ENCODE peak calls at places on chromosomes 5 and 9, in seven cellular contexts. B is HCT116, U is K562, I is transverse colon, X is H1, T is stomach, R is spleen. O is an unnamed sample.
A peak's percentile ranks its signal among the peaks of the same experiment; 100 is the strongest.

GRCh38 chr5:91469517-91470165 is 86.5 kb upstream of the ARRDC3 start:
- DNase-seq in U (peak; percentile 12), T (no peak), I (no peak), R (no peak), B (no peak), X (no peak), O (no peak)

GRCh38 chr9:110536802-110537201 is 42.7 kb downstream of the SVEP1 start:
- DNase-seq in U (no peak), X (no peak), R (no peak), T (no peak), I (no peak), B (no peak), O (no peak)

GRCh38 chr5:159133041-159133741 is 33.5 kb upstream of the EBF1 start:
- DNase-seq in I (no peak), U (peak; percentile 53), B (peak; percentile 44), R (no peak), X (no peak), T (no peak), O (no peak)

GRCh38 chr9:124257070-124257864 is 482 bp upstream of the NEK6 start:
- DNase-seq in R (peak; percentile 80), U (no peak), X (no peak), B (no peak), T (no peak), I (peak; percentile 10), O (no peak)

GRCh38 chr5:93920956-93921355 is 179.6 kb upstream of the POU5F2 start:
- DNase-seq in B (no peak), I (no peak), T (no peak), U (no peak), X (no peak), R (no peak), O (no peak)

GRCh38 chr9:72807765-72808445 is 144.9 kb downstream of the ALDH1A1 start:
- DNase-seq in U (peak; percentile 17), B (peak; percentile 32), R (no peak), I (no peak), T (no peak), X (no peak), O (no peak)

GRCh38 chr9:23375511-23375910 is 450.5 kb downstream of the ELAVL2 start:
- DNase-seq in X (no peak), I (no peak), B (no peak), T (no peak), U (no peak), R (no peak), O (no peak)

GRCh38 chr9:8560560-8561525 is 761.3 kb upstream of the DMAC1 start:
- DNase-seq in U (no peak), X (no peak), I (no peak), T (no peak), B (no peak), R (no peak), O (no peak)

GRCh38 chr9:70485273-70485858 is 70.9 kb upstream of the KLF9 start:
- DNase-seq in I (no peak), B (no peak), T (no peak), R (no peak), X (no peak), U (peak; percentile 93), O (no peak)

GRCh38 chr9:129864991-129865647 is 29.9 kb downstream of the USP20 start:
- DNase-seq in X (no peak), I (no peak), T (no peak), B (no peak), U (no peak), R (no peak), O (no peak)

GRCh38 chr5:10507575-10508024 is 56.3 kb upstream of the ANKRD33B start:
- DNase-seq in T (no peak), I (no peak), U (peak; percentile 75), X (no peak), R (no peak), B (no peak), O (no peak)

GRCh38 chr5:88761269-88761880 is 121.6 kb downstream of the MEF2C start:
- DNase-seq in I (no peak), B (no peak), X (no peak), R (no peak), T (no peak), U (no peak), O (no peak)

GRCh38 chr5:136020383-136021015 is 8.3 kb upstream of the TGFBI start:
- DNase-seq in U (peak; percentile 26), R (no peak), T (no peak), B (peak; percentile 54), I (peak; percentile 14), X (no peak), O (no peak)

GRCh38 chr5:11903614-11904269 is 504 bp downstream of the CTNND2 start:
- DNase-seq in U (no peak), B (no peak), I (no peak), T (no peak), X (no peak), R (peak; percentile 82), O (no peak)

GRCh38 chr5:136082390-136083193 is 50.1 kb upstream of the SMAD5 start:
- DNase-seq in R (no peak), B (peak; percentile 57), T (peak; percentile 68), I (peak; percentile 63), X (no peak), U (peak; percentile 74), O (peak; percentile 25)

GRCh38 chr9:35682083-35682482 is 7.6 kb downstream of the TPM2 start:
- DNase-seq in X (no peak), B (no peak), T (no peak), U (no peak), I (no peak), R (peak; percentile 45), O (no peak)

GRCh38 chr9:108168451-108168850 is 678.9 kb upstream of the KLF4 start:
- DNase-seq in X (no peak), B (no peak), R (no peak), T (no peak), I (no peak), U (no peak), O (no peak)

GRCh38 chr9:35342221-35342620 is 147.7 kb upstream of the RUSC2 start:
- DNase-seq in R (no peak), B (no peak), X (no peak), I (no peak), U (no peak), T (no peak), O (no peak)

GRCh38 chr5:78548216-78548615 is 100.4 kb downstream of the LHFPL2 start:
- DNase-seq in R (no peak), B (no peak), T (no peak), X (no peak), I (no peak), U (no peak), O (no peak)

GRCh38 chr5:35777358-35778087 is 79.2 kb upstream of the IL7R start:
- DNase-seq in T (peak; percentile 74), U (peak; percentile 35), R (no peak), B (peak; percentile 73), I (peak; percentile 69), X (no peak), O (no peak)

GRCh38 chr5:41869739-41870620 is at the start of gene OXCT1:
- DNase-seq in T (peak; percentile 82), B (peak; percentile 67), I (peak; percentile 89), X (peak; percentile 54), R (peak; percentile 98), U (peak; percentile 83), O (peak; percentile 80)
- TF ChIP-seq POLR2A in T (peak; percentile 77), B (peak; percentile 74), I (peak; percentile 89), X (peak; percentile 92), R (peak; percentile 61), U (peak; percentile 90), O (peak; percentile 91)

DNA sequence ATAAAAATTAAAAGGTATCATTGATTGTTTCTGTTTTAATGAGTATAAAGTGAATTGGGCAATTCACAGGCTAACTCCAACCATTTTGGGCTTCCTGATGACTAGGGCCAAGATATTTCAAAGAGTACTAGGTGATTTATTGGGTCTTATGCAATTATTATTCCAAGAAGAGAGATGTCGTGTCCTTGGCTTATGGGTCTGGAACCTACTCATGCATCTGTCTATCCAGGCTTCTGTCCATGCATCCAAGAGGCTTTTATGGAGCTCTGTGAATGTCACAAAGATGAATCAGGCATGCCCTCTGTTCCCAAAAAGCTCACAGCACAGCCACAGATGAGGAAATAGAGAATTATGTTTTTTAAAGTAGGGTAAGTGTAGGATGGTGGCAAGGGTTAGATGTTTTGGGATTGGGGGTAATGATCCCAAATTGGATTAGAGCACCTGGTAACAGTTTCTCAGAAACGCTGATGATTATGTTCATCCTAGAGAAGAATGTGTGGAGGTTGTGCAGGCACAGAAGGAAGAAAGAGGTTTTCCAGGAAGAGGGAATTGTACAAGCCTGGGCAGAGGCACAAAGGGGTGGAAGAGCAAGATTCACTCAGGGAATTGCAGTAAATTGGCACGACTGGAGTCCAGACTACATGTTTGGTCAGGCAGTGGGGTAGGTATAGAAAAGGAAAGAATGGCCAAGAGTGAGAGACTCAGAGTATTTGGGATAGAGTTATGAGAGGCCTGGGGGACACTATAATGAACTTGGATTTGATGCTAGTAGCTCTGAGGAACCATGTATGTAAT is 83.0 kb upstream of the TNC start:
- DNase-seq in B (no peak), I (no peak), T (no peak), U (no peak), X (no peak), R (no peak), O (no peak)
- TF ChIP-seq POLR2AphosphoS5 in B (no peak), I (peak; percentile 79), T (peak; percentile 54), U (no peak), X (no peak), R (no peak), O (no peak)

GRCh38 chr5:57173318-57174127 is at the start of gene GPBP1:
- DNase-seq in U (peak; percentile 97), X (peak; percentile 91), I (peak; percentile 99), R (peak; percentile 98), T (peak; percentile 98), B (peak; percentile 97), O (peak; percentile 84)

GRCh38 chr5:57173026-57173317 is 887 bp upstream of the GPBP1 start:
- DNase-seq in B (no peak), U (no peak), I (no peak), T (no peak), R (no peak), X (no peak), O (no peak)

GRCh38 chr5:57174128-57174849 is 430 bp downstream of the GPBP1 start:
- DNase-seq in U (peak; percentile 36), I (peak; percentile 50), R (no peak), T (peak; percentile 41), B (no peak), X (no peak), O (no peak)

GRCh38 chr5:57171818-57172465 is 1.9 kb upstream of the GPBP1 start:
- DNase-seq in R (no peak), I (peak; percentile 39), X (no peak), T (peak; percentile 37), U (no peak), B (no peak), O (no peak)

DNA sequence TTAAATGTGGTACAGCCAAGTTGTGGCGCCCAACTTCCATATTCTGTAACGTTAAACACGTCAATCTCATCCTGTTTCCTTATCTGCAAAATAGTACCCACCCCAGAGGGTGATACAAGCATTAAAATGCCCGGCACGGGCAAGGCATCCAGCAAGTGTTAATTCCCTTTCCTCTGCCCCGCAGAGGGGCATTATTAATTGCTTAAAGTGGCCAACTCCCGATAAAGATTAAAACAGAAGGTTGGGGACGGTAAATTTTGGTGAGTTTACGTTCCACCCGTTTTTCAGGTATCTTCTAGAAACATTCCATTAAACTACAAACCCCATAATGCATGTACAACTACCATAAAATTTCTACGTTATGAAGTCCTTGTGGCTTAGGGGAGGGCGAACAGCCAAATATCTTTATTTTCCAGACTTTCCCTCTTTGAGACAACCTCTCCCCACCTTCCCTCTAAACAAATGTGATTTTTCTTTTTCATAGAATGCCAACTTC is 1.3 kb upstream of the GPBP1 start:
- DNase-seq in B (no peak), U (no peak), X (no peak), R (no peak), I (no peak), T (no peak), O (no peak)
- TF ChIP-seq POLR2A in B (no peak), U (no peak), X (peak; percentile 36), R (no peak), I (no peak), T (no peak), O (no peak)

GRCh38 chr5:33313150-33313549 is 127.6 kb upstream of the TARS1 start:
- DNase-seq in I (peak; percentile 68), B (peak; percentile 58), X (no peak), U (no peak), T (no peak), R (no peak), O (no peak)
- TF ChIP-seq POLR2AphosphoS5 in I (peak; percentile 35), B (no peak), X (no peak), U (no peak), T (no peak), R (no peak), O (no peak)